ENCODE peak calls at places on chromosomes 1 and 21, in ten cellular contexts. P, X, J, D, M, O, N, K, A and F are unnamed samples.

GRCh38 chr1:231178970-231179369 is 17.1 kb downstream of the TRIM67 start:
- DNase-seq in P (no peak), X (no peak), J (no peak), D (no peak), M (no peak), O (no peak), N (no peak), K (no peak), A (no peak), F (no peak)

GRCh38 chr1:33120436-33121231 is 39.7 kb downstream of the AZIN2 start:
- DNase-seq in P (no peak), X (peak), J (no peak), D (no peak), M (no peak), O (no peak), N (no peak), K (no peak), A (no peak), F (no peak)

GRCh38 chr1:86596891-86597290 is 50.0 kb downstream of the CLCA4 start:
- DNase-seq in P (no peak), X (no peak), J (no peak), D (no peak), M (no peak), O (no peak), N (no peak), K (no peak), A (no peak), F (no peak)

GRCh38 chr1:181768216-181768929 is 285.1 kb downstream of the CACNA1E start:
- DNase-seq in P (peak), X (no peak), J (no peak), D (peak), M (no peak), O (no peak), N (no peak), K (no peak), A (no peak), F (no peak)

GRCh38 chr1:108815566-108815965 is 41.3 kb downstream of the AKNAD1 start:
- DNase-seq in P (peak), X (no peak), J (no peak), D (no peak), M (no peak), O (peak), N (no peak), K (no peak), A (no peak), F (no peak)

GRCh38 chr1:157249326-157249725 is 111.1 kb upstream of the ETV3 start:
- DNase-seq in P (no peak), X (no peak), J (no peak), D (no peak), M (no peak), O (no peak), N (no peak), K (no peak), A (no peak), F (no peak)

GRCh38 chr1:7223334-7224080 is 438.3 kb downstream of the CAMTA1 start:
- DNase-seq in P (no peak), X (peak), J (peak), D (peak), M (no peak), O (peak), N (no peak), K (no peak), A (no peak), F (peak)

GRCh38 chr1:185441608-185442007 is 124.6 kb upstream of the IVNS1ABP start:
- DNase-seq in P (peak), X (peak), J (peak), D (peak), M (no peak), O (peak), N (no peak), K (peak), A (no peak), F (no peak)

GRCh38 chr1:62407398-62408009 is 29.3 kb upstream of the USP1 start:
- DNase-seq in P (peak), X (peak), J (peak), D (peak), M (no peak), O (peak), N (peak), K (peak), A (peak), F (no peak)

GRCh38 chr1:58441699-58442098 is 104.8 kb downstream of the OMA1 start:
- DNase-seq in P (no peak), X (no peak), J (no peak), D (no peak), M (no peak), O (no peak), N (no peak), K (no peak), A (no peak), F (no peak)

GRCh38 chr1:243642936-243643335 is 207.1 kb downstream of the AKT3 start:
- DNase-seq in P (no peak), X (no peak), J (peak), D (peak), M (no peak), O (peak), N (peak), K (no peak), A (no peak), F (peak)

GRCh38 chr1:228510101-228510850 is 23.1 kb downstream of the RNF187 start:
- DNase-seq in P (no peak), X (peak), J (no peak), D (no peak), M (no peak), O (no peak), N (no peak), K (no peak), A (no peak), F (no peak)

GRCh38 chr1:40060351-40060750 is 19.8 kb downstream of the CAP1 start:
- DNase-seq in P (no peak), X (no peak), J (no peak), D (no peak), M (no peak), O (no peak), N (no peak), K (no peak), A (no peak), F (no peak)

GRCh38 chr21:29164330-29164942 is 34.0 kb downstream of the MAP3K7CL start:
- DNase-seq in P (peak), X (peak), J (peak), D (peak), M (no peak), O (peak), N (peak), K (peak), A (peak), F (no peak)

GRCh38 chr1:36910281-36910725 is 124.0 kb downstream of the GRIK3 start:
- DNase-seq in P (no peak), X (no peak), J (no peak), D (no peak), M (no peak), O (no peak), N (no peak), K (no peak), A (peak), F (no peak)

GRCh38 chr1:54193453-54193852 is 6.4 kb downstream of the CYB5RL start:
- DNase-seq in P (no peak), X (no peak), J (no peak), D (no peak), M (no peak), O (no peak), N (no peak), K (no peak), A (no peak), F (no peak)

GRCh38 chr1:4253918-4254317 is 353.8 kb upstream of the C1orf174 start:
- DNase-seq in P (no peak), X (no peak), J (no peak), D (no peak), M (no peak), O (no peak), N (no peak), K (no peak), A (no peak), F (no peak)

GRCh38 chr1:214439352-214440119 is 111.9 kb downstream of the PTPN14 start:
- DNase-seq in P (peak), X (peak), J (peak), D (peak), M (no peak), O (peak), N (peak), K (peak), A (no peak), F (no peak)

GRCh38 chr1:14737561-14738094 is 139.1 kb downstream of the KAZN start:
- DNase-seq in P (no peak), X (peak), J (no peak), D (no peak), M (no peak), O (no peak), N (no peak), K (peak), A (peak), F (no peak)

GRCh38 chr1:14733053-14733778 is 134.7 kb downstream of the KAZN start:
- DNase-seq in P (peak), X (no peak), J (no peak), D (no peak), M (peak), O (peak), N (peak), K (no peak), A (peak), F (peak)

GRCh38 chr1:14732726-14733052 is 134.2 kb downstream of the KAZN start:
- DNase-seq in P (peak), X (no peak), J (no peak), D (no peak), M (no peak), O (no peak), N (no peak), K (no peak), A (no peak), F (no peak)

GRCh38 chr1:14735861-14736260 is 137.4 kb downstream of the KAZN start:
- DNase-seq in P (no peak), X (no peak), J (no peak), D (no peak), M (no peak), O (no peak), N (no peak), K (no peak), A (peak), F (no peak)

GRCh38 chr1:14733779-14734140 is 135.3 kb downstream of the KAZN start:
- DNase-seq in P (no peak), X (no peak), J (no peak), D (no peak), M (no peak), O (no peak), N (no peak), K (no peak), A (no peak), F (no peak)
- H3K27ac ChIP-seq in P (peak), X (no peak), J (no peak), D (no peak), M (no peak), O (no peak), N (peak), K (no peak), A (peak), F (no peak)

DNA sequence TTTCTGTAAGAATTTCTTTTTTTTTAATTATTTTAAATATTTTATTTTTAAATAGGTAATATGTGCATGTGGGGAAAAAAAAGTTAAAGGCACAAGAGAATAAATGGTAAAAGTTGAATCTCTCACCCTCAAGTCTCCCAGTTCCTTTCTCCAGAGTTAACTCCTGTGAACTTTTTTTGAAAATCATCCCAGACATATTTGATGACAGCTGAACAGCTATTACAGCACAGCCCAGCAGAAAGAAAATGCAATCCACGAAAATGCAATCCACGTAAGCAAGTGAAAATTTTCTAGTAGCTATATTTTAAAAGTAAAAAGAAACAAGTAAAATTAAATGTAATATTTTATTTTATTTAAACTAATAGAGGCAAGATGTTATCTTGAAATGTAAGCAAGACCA is 310.0 kb upstream of the RUNX1 start:
- DNase-seq in P (no peak), X (no peak), J (no peak), D (no peak), M (no peak), O (no peak), N (no peak), K (no peak), A (no peak), F (no peak)
- H3K4me2 ChIP-seq in P (no peak), X (no peak), J (no peak), D (no peak), M (no peak), O (no peak), N (no peak), K (no peak), A (no peak), F (no peak)

GRCh38 chr1:44035726-44036408 is 4.6 kb upstream of the SLC6A9 start:
- DNase-seq in P (no peak), X (no peak), J (peak), D (no peak), M (no peak), O (no peak), N (no peak), K (peak), A (no peak), F (peak)
- H3K27ac ChIP-seq in P (no peak), X (no peak), J (no peak), D (peak), M (no peak), O (no peak), N (no peak), K (peak), A (no peak), F (no peak)

GRCh38 chr21:15289896-15290841 is 225.4 kb upstream of the NRIP1 start:
- DNase-seq in P (peak), X (no peak), J (peak), D (no peak), M (no peak), O (no peak), N (peak), K (peak), A (no peak), F (no peak)

GRCh38 chr21:15295875-15296274 is 231.1 kb upstream of the NRIP1 start:
- DNase-seq in P (no peak), X (no peak), J (no peak), D (no peak), M (no peak), O (no peak), N (no peak), K (no peak), A (no peak), F (no peak)

GRCh38 chr21:15291621-15292266 is 226.9 kb upstream of the NRIP1 start:
- DNase-seq in P (peak), X (peak), J (no peak), D (no peak), M (no peak), O (no peak), N (no peak), K (no peak), A (no peak), F (no peak)

GRCh38 chr21:15289246-15289645 is 224.4 kb upstream of the NRIP1 start:
- DNase-seq in P (no peak), X (no peak), J (no peak), D (no peak), M (no peak), O (no peak), N (no peak), K (no peak), A (no peak), F (no peak)

GRCh38 chr21:15293251-15293650 is 228.5 kb upstream of the NRIP1 start:
- DNase-seq in P (peak), X (peak), J (peak), D (peak), M (no peak), O (peak), N (peak), K (peak), A (no peak), F (peak)
- H3K4me2 ChIP-seq in P (no peak), X (peak), J (no peak), D (peak), M (no peak), O (no peak), N (no peak), K (no peak), A (no peak), F (peak)

GRCh38 chr1:12600880-12601633 is 17.0 kb downstream of the DHRS3 start:
- DNase-seq in P (peak), X (peak), J (no peak), D (peak), M (no peak), O (no peak), N (peak), K (peak), A (peak), F (no peak)

GRCh38 chr1:12597792-12598191 is 20.2 kb downstream of the DHRS3 start:
- DNase-seq in P (peak), X (peak), J (no peak), D (no peak), M (no peak), O (no peak), N (no peak), K (no peak), A (no peak), F (no peak)

GRCh38 chr1:12600335-12600734 is 17.7 kb downstream of the DHRS3 start:
- DNase-seq in P (no peak), X (no peak), J (no peak), D (no peak), M (no peak), O (no peak), N (no peak), K (no peak), A (no peak), F (no peak)

GRCh38 chr1:12599657-12600056 is 18.4 kb downstream of the DHRS3 start:
- DNase-seq in P (no peak), X (no peak), J (no peak), D (no peak), M (no peak), O (no peak), N (no peak), K (no peak), A (no peak), F (no peak)

DNA sequence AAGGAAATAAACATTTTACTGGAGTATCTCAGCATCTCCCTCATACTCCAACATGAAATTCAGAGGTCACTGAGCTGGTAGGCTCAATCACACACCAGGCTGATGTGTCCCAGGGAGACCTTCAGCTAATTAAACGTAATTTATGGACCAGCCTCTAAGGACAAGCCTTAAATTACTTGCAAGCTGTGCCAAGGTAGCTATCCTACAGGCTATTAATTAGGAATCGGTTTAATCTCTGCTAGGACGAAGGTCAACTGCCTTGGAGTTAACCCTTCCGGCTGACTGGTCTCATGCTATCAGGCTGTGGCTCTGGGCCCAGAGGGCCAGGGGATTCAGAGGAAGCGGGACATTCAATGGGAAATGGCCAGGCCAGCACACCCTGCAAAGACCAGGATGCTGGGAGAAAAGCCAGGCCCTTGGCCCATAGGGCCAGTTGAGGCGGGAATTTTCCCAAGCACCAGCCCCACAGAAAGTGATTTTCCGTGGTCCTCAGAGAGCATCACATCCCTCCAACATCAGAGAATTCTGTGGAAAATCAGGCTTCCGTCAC is 19.0 kb downstream of the DHRS3 start:
- DNase-seq in P (no peak), X (no peak), J (no peak), D (no peak), M (no peak), O (no peak), N (no peak), K (no peak), A (no peak), F (no peak)
- H3K27ac ChIP-seq in P (no peak), X (no peak), J (no peak), D (peak), M (no peak), O (no peak), N (no peak), K (no peak), A (no peak), F (no peak)